ENCODE peak calls at places on chromosomes 7 and 10, in ten cellular contexts. S is IMR-90, V is dorsolateral prefrontal cortex, A is H1, C is BJ, B is sigmoid colon, Y is uterus, J is colonic mucosa, U is lung, Q is GM23338. T is an unnamed sample.

GRCh38 chr7:74280985-74281384 is 8.2 kb upstream of the CLIP2 start:
- DNase-seq in A (no peak), C (no peak), Y (no peak), U (no peak), J (no peak), B (no peak), S (peak; percentile 44), Q (no peak), V (no peak), T (no peak)

GRCh38 chr7:88480901-88481300 is 174.2 kb upstream of the STEAP4 start:
- DNase-seq in V (peak; percentile 28), Q (no peak), S (no peak), A (no peak), U (no peak), Y (no peak), B (no peak), J (peak; percentile 22), C (no peak), T (peak; percentile 9)

GRCh38 chr7:156892821-156893706 is at the start of gene LMBR1:
- DNase-seq in J (peak; percentile 94), S (peak; percentile 94), A (peak; percentile 91), V (peak; percentile 83), Y (peak; percentile 96), C (peak; percentile 55), U (peak; percentile 92), Q (peak; percentile 92), B (peak; percentile 97), T (peak; percentile 80)

GRCh38 chr7:70498232-70498631 is 633.7 kb upstream of the GALNT17 start:
- DNase-seq in S (no peak), C (no peak), Q (no peak), J (no peak), B (no peak), A (no peak), V (no peak), U (no peak), Y (no peak), T (peak; percentile 93)

GRCh38 chr7:107721286-107721685 is 22.7 kb upstream of the CBLL1 start:
- DNase-seq in U (no peak), C (no peak), Q (no peak), A (no peak), B (no peak), J (no peak), Y (no peak), V (no peak), S (no peak), T (no peak)

GRCh38 chr7:80128918-80129317 is 5.7 kb upstream of the GNAI1 start:
- DNase-seq in S (no peak), U (no peak), V (no peak), B (no peak), Y (no peak), Q (no peak), C (no peak), A (no peak), J (no peak), T (no peak)

GRCh38 chr10:23037561-23037960 is 57.8 kb upstream of the MSRB2 start:
- DNase-seq in A (no peak), C (no peak), U (no peak), Q (no peak), B (no peak), Y (no peak), J (no peak), S (no peak), V (peak; percentile 33), T (no peak)

GRCh38 chr10:93742633-93743349 is 14.9 kb upstream of the LGI1 start:
- DNase-seq in V (no peak), Y (no peak), A (no peak), U (no peak), S (no peak), Q (no peak), J (no peak), B (no peak), C (no peak), T (no peak)

GRCh38 chr10:18102404-18102803 is 37.8 kb upstream of the CACNB2 start:
- DNase-seq in U (no peak), Q (no peak), B (no peak), C (no peak), J (no peak), S (no peak), A (no peak), V (no peak), Y (no peak), T (no peak)

GRCh38 chr10:18100664-18101063 is 39.6 kb upstream of the CACNB2 start:
- DNase-seq in A (no peak), J (no peak), C (no peak), U (no peak), B (no peak), V (no peak), Y (no peak), S (peak; percentile 4), Q (no peak), T (no peak)

GRCh38 chr10:18099420-18099819 is 40.8 kb upstream of the CACNB2 start:
- DNase-seq in C (no peak), Y (no peak), U (no peak), V (no peak), B (no peak), J (no peak), A (no peak), S (peak; percentile 12), Q (no peak), T (no peak)

GRCh38 chr10:18109471-18109870 is 30.8 kb upstream of the CACNB2 start:
- DNase-seq in B (no peak), V (no peak), C (no peak), U (no peak), Q (no peak), Y (no peak), S (no peak), J (no peak), A (no peak), T (no peak)

DNA sequence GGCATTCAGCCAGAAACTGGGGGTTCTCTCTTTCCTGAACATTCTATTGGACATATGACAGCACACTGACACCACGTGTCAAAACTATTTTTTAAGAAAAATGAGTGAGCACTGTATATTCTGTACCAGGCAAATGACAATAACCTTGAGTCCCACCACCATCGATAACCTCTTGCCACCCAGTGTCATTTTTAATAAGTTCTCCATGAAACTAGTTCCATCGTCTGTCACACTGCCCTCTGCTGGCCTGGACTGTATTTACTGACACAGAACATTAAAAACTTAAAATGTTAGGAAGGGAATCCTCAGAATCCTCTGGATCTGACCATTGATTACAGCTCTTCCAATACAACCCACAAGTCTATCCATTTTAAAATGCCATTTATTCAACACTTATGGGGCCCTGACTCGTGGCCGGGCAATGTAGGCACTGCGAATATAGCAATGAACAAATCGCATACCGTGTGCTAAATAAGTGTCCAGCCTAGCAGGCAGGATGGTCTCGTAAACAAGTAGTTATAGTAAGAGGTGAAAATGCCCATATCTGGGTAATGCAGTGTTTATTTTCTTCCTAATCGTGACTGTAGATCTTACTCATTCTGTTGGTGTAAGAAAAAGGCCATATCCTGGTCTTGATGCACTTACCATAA is 35.9 kb upstream of the CACNB2 start:
- DNase-seq in Y (peak; percentile 41), B (no peak), U (peak; percentile 35), A (no peak), V (no peak), S (peak; percentile 43), C (no peak), Q (peak; percentile 69), J (peak; percentile 64), T (peak; percentile 29)
- TF ChIP-seq CTCF in Y (peak; percentile 53), B (peak; percentile 61), U (no peak), A (peak; percentile 67), V (peak; percentile 65), S (peak; percentile 64), C (peak; percentile 70), Q (peak; percentile 92), J (peak; percentile 63), T (peak; percentile 51)

DNA sequence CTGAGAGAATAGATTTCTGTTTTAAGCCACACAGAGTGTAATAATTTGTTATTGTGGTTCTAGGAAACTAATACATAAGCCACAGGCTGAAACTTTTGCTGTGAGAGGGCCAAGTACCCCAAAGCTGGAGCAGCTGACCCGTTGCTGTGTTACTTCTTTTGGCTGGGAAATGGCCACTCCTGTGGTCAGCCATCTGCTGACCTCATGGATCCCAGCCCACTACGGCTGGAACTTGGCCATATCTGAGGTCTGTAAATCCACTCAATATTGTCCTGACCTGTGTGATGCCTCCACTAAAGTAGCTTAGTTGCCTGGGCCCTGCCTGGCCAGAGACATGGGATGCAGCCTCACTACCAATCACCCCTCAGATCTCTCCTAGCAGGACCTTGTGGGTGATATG is 17.4 kb upstream of the LOXL4 start:
- DNase-seq in V (no peak), S (no peak), B (no peak), Y (no peak), Q (no peak), U (no peak), A (no peak), C (no peak), J (no peak), T (no peak)
- H3K4me3 ChIP-seq in V (no peak overlapping the region), S (no peak overlapping the region), B (no peak overlapping the region), Y (no peak overlapping the region), Q (no peak overlapping the region), U (no peak overlapping the region), A (no peak overlapping the region), C (no peak overlapping the region), J (no peak overlapping the region), T (no peak overlapping the region)

GRCh38 chr7:30681262-30682130 is 760 bp downstream of the CRHR2 start:
- DNase-seq in B (no peak), S (no peak), Q (peak; percentile 87), V (no peak), J (no peak), C (no peak), Y (no peak), A (peak; percentile 31), U (no peak), T (no peak)
- H3K27me3 ChIP-seq in B (peaks cover 76% of the 10 kb centered on the region), S (peaks cover 84% of the 10 kb centered on the region), Q (peaks cover 59% of the 10 kb centered on the region), V (peaks cover 21% of the 10 kb centered on the region), J (peaks cover 21% of the 10 kb centered on the region), C (peaks cover 58% of the 10 kb centered on the region), Y (no peaks in the 10 kb centered on the region), A (peaks cover 43% of the 10 kb centered on the region), U (no peaks in the 10 kb centered on the region), T (peaks cover 46% of the 10 kb centered on the region)

GRCh38 chr10:98846787-98847186 is 388.9 kb downstream of the HPSE2 start:
- DNase-seq in C (no peak), U (no peak), Y (no peak), A (no peak), Q (no peak), J (no peak), B (no peak), S (no peak), V (no peak), T (no peak)

GRCh38 chr10:98858525-98858924 is 377.1 kb downstream of the HPSE2 start:
- DNase-seq in Y (no peak), V (no peak), Q (peak; percentile 62), S (peak; percentile 12), C (no peak), J (no peak), U (no peak), B (no peak), A (no peak), T (peak; percentile 5)

GRCh38 chr10:98848361-98848760 is 387.3 kb downstream of the HPSE2 start:
- DNase-seq in S (no peak), B (no peak), Q (peak; percentile 3), A (no peak), Y (no peak), C (no peak), J (no peak), V (no peak), U (no peak), T (peak; percentile 3)

GRCh38 chr10:98855403-98856189 is 380.1 kb downstream of the HPSE2 start:
- DNase-seq in Y (no peak), U (no peak), C (no peak), B (no peak), J (no peak), Q (no peak), S (no peak), A (no peak), V (no peak), T (no peak)

DNA sequence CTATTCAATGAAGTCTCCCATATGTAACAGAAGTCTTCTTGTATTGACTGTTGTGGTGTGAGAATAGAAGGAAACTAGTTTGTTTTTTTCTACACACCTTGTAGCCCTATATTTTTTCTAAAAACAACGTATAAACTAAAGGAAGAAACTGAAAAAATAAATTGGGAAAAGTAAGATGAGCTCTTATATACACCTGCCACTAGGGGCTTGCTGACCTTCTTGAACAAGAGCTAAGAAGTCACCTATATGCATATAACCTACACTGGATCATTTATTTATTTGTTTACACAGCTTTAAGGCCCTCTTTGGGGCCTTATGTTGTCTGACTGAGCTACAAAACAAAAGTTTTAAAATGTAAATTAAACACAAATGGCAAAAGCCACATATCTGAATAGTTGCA is 383.0 kb downstream of the HPSE2 start:
- DNase-seq in Q (peak; percentile 52), S (peak; percentile 0), C (no peak), J (no peak), B (no peak), U (no peak), V (no peak), A (no peak), Y (no peak), T (no peak)
- TF ChIP-seq CTCF in Q (peak; percentile 69), S (no peak), C (no peak), J (no peak), B (peak; percentile 12), U (no peak), V (no peak), A (peak; percentile 43), Y (no peak), T (no peak)

T was measured in bronchial epithelial cell.